ENCODE peak calls at places on chromosomes 3 and 15, in nine cellular contexts. Z is heart right ventricle; R is psoas muscle; I is CD8-positive, alpha-beta T cell; S is IMR-90; E is naive thymus-derived CD4-positive, alpha-beta T cell; K is HCT116; V is HepG2; F is right cardiac atrium. M is an unnamed sample.

GRCh38 chr3:72821170-72821781 is 27.0 kb downstream of the SHQ1 start:
- ATAC-seq in Z (peak; percentile 90), R (peak; percentile 88), I (peak; percentile 65), S (no peak), E (peak; percentile 55), K (no peak), V (no peak), F (peak; percentile 90), M (peak; percentile 40)

GRCh38 chr3:16462679-16463078 is 50.8 kb downstream of the RFTN1 start:
- ATAC-seq in Z (no peak), R (no peak), I (peak; percentile 73), S (no peak), E (peak; percentile 42), K (no peak), V (no peak), F (no peak), M (no peak)

GRCh38 chr3:186380622-186381380 is 18.8 kb upstream of the DGKG start:
- ATAC-seq in Z (peak; percentile 50), R (no peak), I (no peak), S (no peak), E (no peak), K (no peak), V (no peak), F (peak; percentile 14), M (no peak)

GRCh38 chr3:159169828-159170227 is 368.0 kb downstream of the MFSD1 start:
- ATAC-seq in Z (no peak), R (no peak), I (no peak), S (peak; percentile 77), E (no peak), K (peak; percentile 73), V (no peak), F (no peak), M (peak; percentile 22)

GRCh38 chr3:45164056-45164455 is 17.9 kb upstream of the CDCP1 start:
- ATAC-seq in Z (no peak), R (peak; percentile 54), I (no peak), S (no peak), E (no peak), K (no peak), V (no peak), F (no peak), M (no peak)

GRCh38 chr3:102904629-102905028 is 469.8 kb downstream of the ZPLD1 start:
- ATAC-seq in Z (no peak), R (no peak), I (no peak), S (no peak), E (no peak), K (no peak), V (no peak), F (no peak), M (no peak)

GRCh38 chr3:45606991-45607712 is 12.6 kb downstream of the LIMD1 start:
- ATAC-seq in Z (peak; percentile 43), R (peak; percentile 19), I (no peak), S (peak; percentile 38), E (no peak), K (no peak), V (no peak), F (peak; percentile 42), M (peak; percentile 60)

GRCh38 chr3:120200836-120201235 is 84.2 kb downstream of the GPR156 start:
- ATAC-seq in Z (no peak), R (no peak), I (no peak), S (no peak), E (no peak), K (no peak), V (no peak), F (no peak), M (no peak)

GRCh38 chr3:132265488-132265887 is 51.7 kb upstream of the ACP3 start:
- ATAC-seq in Z (no peak), R (no peak), I (no peak), S (no peak), E (no peak), K (no peak), V (no peak), F (no peak), M (no peak)

GRCh38 chr15:66685638-66686150 is 16.3 kb upstream of the SMAD6 start:
- ATAC-seq in Z (no peak), R (no peak), I (no peak), S (no peak), E (no peak), K (peak; percentile 75), V (no peak), F (no peak), M (no peak)

GRCh38 chr3:150238995-150239612 is 169.0 kb upstream of the TSC22D2 start:
- ATAC-seq in Z (no peak), R (no peak), I (no peak), S (no peak), E (no peak), K (peak; percentile 92), V (peak; percentile 82), F (no peak), M (no peak)

GRCh38 chr15:42427429-42428223 is 63.3 kb downstream of the ZNF106 start:
- ATAC-seq in Z (peak; percentile 83), R (peak; percentile 86), I (no peak), S (peak; percentile 81), E (no peak), K (no peak), V (no peak), F (no peak), M (no peak)

DNA sequence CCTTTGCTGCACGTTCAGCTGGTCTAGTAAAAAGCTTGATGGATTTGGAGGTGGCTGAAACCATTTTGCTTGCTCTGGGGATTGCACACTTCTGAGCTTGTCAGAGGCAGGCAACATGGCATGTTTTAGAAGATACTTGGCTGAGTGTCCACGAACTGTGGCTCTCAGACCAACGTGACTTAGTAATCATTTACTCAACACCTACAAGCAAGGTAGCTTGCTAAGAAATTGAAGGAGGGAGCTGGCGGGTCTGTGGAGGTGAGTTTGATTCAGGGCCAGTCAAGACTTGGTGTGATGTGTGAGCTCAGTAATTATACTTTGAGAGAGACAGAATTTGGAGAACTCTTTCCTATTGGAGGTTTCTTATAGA is 196.0 kb downstream of the LPP start:
- ATAC-seq in Z (no peak), R (no peak), I (no peak), S (no peak), E (no peak), K (no peak), V (no peak), F (no peak), M (no peak)
- H3K27ac ChIP-seq in Z (peak overlapping the region; percentile 48), R (peak overlapping the region; percentile 72), I (no peak overlapping the region), S (no peak overlapping the region), E (no peak overlapping the region), K (no peak overlapping the region), V (no peak overlapping the region), F (peak overlapping the region; percentile 76), M (peak overlapping the region; percentile 75)

GRCh38 chr3:123518892-123519485 is 65.9 kb downstream of the HACD2 start:
- ATAC-seq in Z (no peak), R (no peak), I (no peak), S (no peak), E (no peak), K (no peak), V (no peak), F (no peak), M (no peak)

GRCh38 chr3:123524987-123525386 is 59.9 kb downstream of the HACD2 start:
- ATAC-seq in Z (no peak), R (no peak), I (no peak), S (no peak), E (no peak), K (no peak), V (peak; percentile 43), F (no peak), M (no peak)

GRCh38 chr3:123520656-123521055 is 64.2 kb downstream of the HACD2 start:
- ATAC-seq in Z (no peak), R (no peak), I (no peak), S (peak; percentile 17), E (no peak), K (no peak), V (no peak), F (no peak), M (no peak)

GRCh38 chr3:123522666-123523412 is 62.0 kb downstream of the HACD2 start:
- ATAC-seq in Z (peak; percentile 71), R (no peak), I (no peak), S (no peak), E (peak; percentile 42), K (no peak), V (no peak), F (peak; percentile 83), M (peak; percentile 71)

GRCh38 chr3:123521179-123521969 is 63.5 kb downstream of the HACD2 start:
- ATAC-seq in Z (no peak), R (no peak), I (peak; percentile 34), S (peak; percentile 35), E (peak; percentile 20), K (no peak), V (no peak), F (peak; percentile 34), M (no peak)
- H3K27ac ChIP-seq in Z (no peak overlapping the region), R (no peak overlapping the region), I (no peak overlapping the region), S (no peak overlapping the region), E (peak overlapping the region; percentile 35), K (no peak overlapping the region), V (no peak overlapping the region), F (no peak overlapping the region), M (peak overlapping the region; percentile 47)

GRCh38 chr3:29345923-29346322 is 65.1 kb downstream of the RBMS3 start:
- ATAC-seq in Z (no peak), R (no peak), I (no peak), S (no peak), E (no peak), K (no peak), V (no peak), F (no peak), M (no peak)

GRCh38 chr3:29347412-29347811 is 66.5 kb downstream of the RBMS3 start:
- ATAC-seq in Z (no peak), R (no peak), I (no peak), S (no peak), E (no peak), K (no peak), V (no peak), F (no peak), M (no peak)

GRCh38 chr3:29346828-29347227 is 66.0 kb downstream of the RBMS3 start:
- ATAC-seq in Z (no peak), R (no peak), I (no peak), S (peak; percentile 40), E (no peak), K (no peak), V (no peak), F (no peak), M (no peak)

GRCh38 chr3:29344154-29344553 is 63.3 kb downstream of the RBMS3 start:
- ATAC-seq in Z (no peak), R (no peak), I (no peak), S (no peak), E (no peak), K (no peak), V (no peak), F (no peak), M (no peak)

DNA sequence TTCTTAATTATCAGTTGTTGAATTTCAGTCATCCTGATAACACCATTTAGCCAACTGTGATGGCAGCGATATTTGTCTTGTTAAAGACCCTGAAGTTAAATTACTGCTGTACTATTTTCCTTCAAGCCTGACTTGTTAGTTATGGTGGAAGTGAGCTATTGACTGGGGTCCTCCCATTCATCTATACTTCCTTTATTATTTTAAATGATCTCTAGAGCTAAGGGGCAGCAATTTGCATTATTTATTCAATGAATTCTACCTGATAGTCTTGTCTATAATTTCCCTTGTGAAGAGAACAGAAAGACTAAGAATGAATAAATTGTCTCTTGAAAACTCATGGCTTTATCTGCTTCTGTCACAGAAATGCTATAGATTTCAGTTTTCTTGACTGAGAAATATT is 64.1 kb downstream of the RBMS3 start:
- ATAC-seq in Z (no peak), R (no peak), I (no peak), S (no peak), E (no peak), K (no peak), V (no peak), F (no peak), M (no peak)
- H3K27ac ChIP-seq in Z (no peak overlapping the region), R (no peak overlapping the region), I (no peak overlapping the region), S (no peak overlapping the region), E (no peak overlapping the region), K (no peak overlapping the region), V (no peak overlapping the region), F (no peak overlapping the region), M (no peak overlapping the region)

GRCh38 chr15:90889313-90889730 is 5.0 kb downstream of the FES start:
- ATAC-seq in Z (no peak), R (no peak), I (peak; percentile 64), S (no peak), E (peak; percentile 35), K (no peak), V (no peak), F (no peak), M (no peak)
- H3K27ac ChIP-seq in Z (no peak overlapping the region), R (no peak overlapping the region), I (no peak overlapping the region), S (no peak overlapping the region), E (no peak overlapping the region), K (no peak overlapping the region), V (no peak overlapping the region), F (no peak overlapping the region), M (no peak overlapping the region)

M was measured in gastroesophageal sphincter.